ENCODE peak calls at places on chromosomes 6 and 20, in six cellular contexts. One of them, this sample, is unnamed.

GRCh38 chr6:36618366-36619355 is 24.5 kb downstream of the SRSF3 start:
- DNase-seq in IMR-90: no peak
- DNase-seq in H9: no peak
- DNase-seq in astrocyte: no peak
- DNase-seq in PC-9: no peak
- DNase-seq in HCT116: no peak
- DNase-seq in this sample: no peak

GRCh38 chr6:46781478-46782378 is 11.5 kb upstream of the MEP1A start:
- DNase-seq in IMR-90: peak; percentile 50
- DNase-seq in H9: no peak
- DNase-seq in astrocyte: peak; percentile 21
- DNase-seq in PC-9: peak; percentile 34
- DNase-seq in HCT116: peak; percentile 58
- DNase-seq in this sample: peak; percentile 83

GRCh38 chr20:53343433-53343832 is 250.2 kb downstream of the ZNF217 start:
- DNase-seq in IMR-90: no peak
- DNase-seq in H9: no peak
- DNase-seq in astrocyte: no peak
- DNase-seq in PC-9: no peak
- DNase-seq in HCT116: no peak
- DNase-seq in this sample: no peak

GRCh38 chr20:43744121-43744520 is 17.3 kb upstream of the GTSF1L start:
- DNase-seq in IMR-90: peak; percentile 72
- DNase-seq in H9: no peak
- DNase-seq in astrocyte: no peak
- DNase-seq in PC-9: peak; percentile 56
- DNase-seq in HCT116: no peak
- DNase-seq in this sample: peak; percentile 27

GRCh38 chr6:112029045-112029822 is 24.7 kb upstream of the CCN6 start:
- DNase-seq in IMR-90: peak; percentile 74
- DNase-seq in H9: peak; percentile 79
- DNase-seq in astrocyte: no peak
- DNase-seq in PC-9: peak; percentile 45
- DNase-seq in HCT116: peak; percentile 68
- DNase-seq in this sample: peak; percentile 58

GRCh38 chr6:40947876-40948514 is 91.0 kb downstream of the UNC5CL start:
- DNase-seq in IMR-90: peak; percentile 90
- DNase-seq in H9: peak; percentile 36
- DNase-seq in astrocyte: peak; percentile 79
- DNase-seq in PC-9: no peak
- DNase-seq in HCT116: no peak
- DNase-seq in this sample: no peak

GRCh38 chr6:149317656-149318571 is at the start of gene TAB2:
- DNase-seq in IMR-90: no peak
- DNase-seq in H9: no peak
- DNase-seq in astrocyte: no peak
- DNase-seq in PC-9: peak; percentile 11
- DNase-seq in HCT116: no peak
- DNase-seq in this sample: peak; percentile 73

GRCh38 chr6:78505178-78505577 is 362.2 kb upstream of the IRAK1BP1 start:
- DNase-seq in IMR-90: no peak
- DNase-seq in H9: no peak
- DNase-seq in astrocyte: no peak
- DNase-seq in PC-9: no peak
- DNase-seq in HCT116: no peak
- DNase-seq in this sample: no peak

GRCh38 chr6:36685926-36686667 is 7.6 kb downstream of the CDKN1A start:
- DNase-seq in IMR-90: no peak
- DNase-seq in H9: no peak
- DNase-seq in astrocyte: no peak
- DNase-seq in PC-9: no peak
- DNase-seq in HCT116: no peak
- DNase-seq in this sample: no peak

GRCh38 chr6:43699564-43700186 is 12.1 kb upstream of the MRPS18A start:
- DNase-seq in IMR-90: peak; percentile 68
- DNase-seq in H9: no peak
- DNase-seq in astrocyte: no peak
- DNase-seq in PC-9: peak; percentile 57
- DNase-seq in HCT116: no peak
- DNase-seq in this sample: peak; percentile 80

GRCh38 chr6:32692019-32692418 is 25.6 kb upstream of the HLA-DQB1 start:
- DNase-seq in IMR-90: no peak
- DNase-seq in H9: peak; percentile 52
- DNase-seq in astrocyte: no peak
- DNase-seq in PC-9: peak; percentile 18
- DNase-seq in HCT116: peak; percentile 42
- DNase-seq in this sample: peak; percentile 55

GRCh38 chr6:161434921-161435411 is 161.1 kb upstream of the AGPAT4 start:
- DNase-seq in IMR-90: peak; percentile 95
- DNase-seq in H9: no peak
- DNase-seq in astrocyte: peak; percentile 100
- DNase-seq in PC-9: no peak
- DNase-seq in HCT116: no peak
- DNase-seq in this sample: peak; percentile 48

GRCh38 chr20:63236116-63236837 is 572 bp downstream of the BIRC7 start:
- DNase-seq in IMR-90: no peak
- DNase-seq in H9: no peak
- DNase-seq in astrocyte: no peak
- DNase-seq in PC-9: no peak
- DNase-seq in HCT116: no peak
- DNase-seq in this sample: no peak

GRCh38 chr6:128039542-128039941 is 138.7 kb upstream of the THEMIS start:
- DNase-seq in IMR-90: no peak
- DNase-seq in H9: no peak
- DNase-seq in astrocyte: no peak
- DNase-seq in PC-9: no peak
- DNase-seq in HCT116: no peak
- DNase-seq in this sample: no peak

GRCh38 chr20:37542281-37542680 is 14.6 kb upstream of the BLCAP start:
- DNase-seq in IMR-90: peak; percentile 37
- DNase-seq in H9: no peak
- DNase-seq in astrocyte: no peak
- DNase-seq in PC-9: no peak
- DNase-seq in HCT116: no peak
- DNase-seq in this sample: peak; percentile 75

GRCh38 chr6:20584100-20584731 is 50.0 kb downstream of the CDKAL1 start:
- DNase-seq in IMR-90: no peak
- DNase-seq in H9: no peak
- DNase-seq in astrocyte: no peak
- DNase-seq in PC-9: no peak
- DNase-seq in HCT116: no peak
- DNase-seq in this sample: no peak

GRCh38 chr20:7841967-7842301 is 98.3 kb downstream of the HAO1 start:
- DNase-seq in IMR-90: peak; percentile 83
- DNase-seq in H9: no peak
- DNase-seq in astrocyte: peak; percentile 95
- DNase-seq in PC-9: no peak
- DNase-seq in HCT116: no peak
- DNase-seq in this sample: peak; percentile 38

GRCh38 chr6:7932625-7933024 is 22.0 kb upstream of the TXNDC5 start:
- DNase-seq in IMR-90: no peak
- DNase-seq in H9: no peak
- DNase-seq in astrocyte: no peak
- DNase-seq in PC-9: no peak
- DNase-seq in HCT116: no peak
- DNase-seq in this sample: no peak

GRCh38 chr20:32577023-32577422 is 8.1 kb downstream of the NOL4L start:
- DNase-seq in IMR-90: no peak
- DNase-seq in H9: no peak
- DNase-seq in astrocyte: no peak
- DNase-seq in PC-9: no peak
- DNase-seq in HCT116: no peak
- DNase-seq in this sample: no peak

GRCh38 chr6:87730310-87730709 is 28.3 kb upstream of the AKIRIN2 start:
- DNase-seq in IMR-90: peak; percentile 63
- DNase-seq in H9: no peak
- DNase-seq in astrocyte: no peak
- DNase-seq in PC-9: no peak
- DNase-seq in HCT116: no peak
- DNase-seq in this sample: peak; percentile 34

GRCh38 chr6:96015321-96015790 is 418 bp upstream of the FUT9 start:
- DNase-seq in IMR-90: no peak
- DNase-seq in H9: no peak
- DNase-seq in astrocyte: no peak
- DNase-seq in PC-9: peak; percentile 72
- DNase-seq in HCT116: no peak
- DNase-seq in this sample: peak; percentile 39

GRCh38 chr20:53302695-53303094 is 290.9 kb downstream of the ZNF217 start:
- DNase-seq in IMR-90: no peak
- DNase-seq in H9: no peak
- DNase-seq in astrocyte: no peak
- DNase-seq in PC-9: no peak
- DNase-seq in HCT116: no peak
- DNase-seq in this sample: no peak

GRCh38 chr6:42120895-42121865 is 21.2 kb downstream of the C6orf132 start:
- DNase-seq in IMR-90: no peak
- DNase-seq in H9: no peak
- DNase-seq in astrocyte: no peak
- DNase-seq in PC-9: peak; percentile 96
- DNase-seq in HCT116: no peak
- DNase-seq in this sample: no peak

GRCh38 chr6:93104195-93104817 is 315.1 kb downstream of the EPHA7 start:
- DNase-seq in IMR-90: no peak
- DNase-seq in H9: no peak
- DNase-seq in astrocyte: no peak
- DNase-seq in PC-9: no peak
- DNase-seq in HCT116: no peak
- DNase-seq in this sample: peak; percentile 16

GRCh38 chr6:33429745-33430042 is 9.8 kb downstream of the SYNGAP1 start:
- DNase-seq in IMR-90: no peak
- DNase-seq in H9: no peak
- DNase-seq in astrocyte: no peak
- DNase-seq in PC-9: no peak
- DNase-seq in HCT116: no peak
- DNase-seq in this sample: no peak

GRCh38 chr6:108423982-108424695 is 129.3 kb downstream of the AFG1L start:
- DNase-seq in IMR-90: no peak
- DNase-seq in H9: no peak
- DNase-seq in astrocyte: no peak
- DNase-seq in PC-9: no peak
- DNase-seq in HCT116: no peak
- DNase-seq in this sample: no peak

DNA sequence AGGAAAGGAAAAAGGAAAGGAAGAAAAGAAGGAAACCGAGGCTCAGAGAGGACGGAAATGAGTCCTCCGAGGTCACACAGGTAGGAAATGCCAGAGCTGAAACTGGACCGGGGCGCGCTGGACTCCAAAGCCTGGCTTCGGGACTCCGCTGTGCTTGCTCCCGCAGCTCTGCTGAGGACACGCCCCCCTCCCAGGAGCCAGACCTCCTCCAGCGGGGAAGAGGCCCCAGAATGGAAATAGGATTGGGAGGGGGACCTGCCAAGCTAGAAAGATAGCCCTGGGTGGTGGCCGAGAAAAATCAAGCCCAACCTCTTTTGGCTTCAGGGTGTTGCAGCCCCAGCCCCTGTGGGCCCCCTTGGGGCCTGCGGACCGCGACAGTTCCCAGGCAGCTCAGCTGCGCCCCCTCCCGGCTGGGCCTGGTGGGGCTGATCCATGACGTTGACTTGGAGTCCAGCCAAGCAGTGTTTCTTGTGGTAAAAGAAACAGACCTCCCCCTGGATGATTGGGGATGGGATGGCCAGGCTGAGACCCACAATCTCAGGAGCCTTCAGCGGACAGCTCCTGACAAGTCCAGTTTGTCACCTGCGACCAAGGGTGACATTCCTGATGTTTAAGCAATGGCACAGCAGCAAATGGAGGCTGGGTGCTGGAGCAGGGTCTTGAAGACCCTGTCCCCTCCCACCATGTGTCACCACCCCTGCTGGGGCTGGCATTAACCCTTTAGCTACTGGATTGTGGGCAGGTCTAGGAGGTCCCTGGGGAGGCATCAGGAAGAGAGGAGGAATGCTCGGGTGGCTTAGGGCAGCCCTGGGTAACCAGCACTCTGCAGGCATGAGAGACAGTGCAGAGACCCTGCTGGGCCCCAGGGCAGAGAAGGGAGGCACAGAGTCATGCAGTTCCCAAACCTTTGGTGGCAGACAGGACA is 55.4 kb downstream of the RIPOR3 start:
- DNase-seq in IMR-90: peak; percentile 49
- DNase-seq in H9: peak; percentile 94
- DNase-seq in astrocyte: no peak
- DNase-seq in PC-9: peak; percentile 92
- DNase-seq in HCT116: peak; percentile 67
- DNase-seq in this sample: peak; percentile 90
- H3K4me2 ChIP-seq in IMR-90: peak overlapping the region; percentile 77
- H3K4me2 ChIP-seq in H9: no peak overlapping the region
- H3K4me2 ChIP-seq in astrocyte: peak overlapping the region; percentile 46
- H3K4me2 ChIP-seq in PC-9: peak overlapping the region; percentile 70
- H3K4me2 ChIP-seq in HCT116: peak overlapping the region; percentile 85
- H3K4me2 ChIP-seq in this sample: peak overlapping the region; percentile 69

DNA sequence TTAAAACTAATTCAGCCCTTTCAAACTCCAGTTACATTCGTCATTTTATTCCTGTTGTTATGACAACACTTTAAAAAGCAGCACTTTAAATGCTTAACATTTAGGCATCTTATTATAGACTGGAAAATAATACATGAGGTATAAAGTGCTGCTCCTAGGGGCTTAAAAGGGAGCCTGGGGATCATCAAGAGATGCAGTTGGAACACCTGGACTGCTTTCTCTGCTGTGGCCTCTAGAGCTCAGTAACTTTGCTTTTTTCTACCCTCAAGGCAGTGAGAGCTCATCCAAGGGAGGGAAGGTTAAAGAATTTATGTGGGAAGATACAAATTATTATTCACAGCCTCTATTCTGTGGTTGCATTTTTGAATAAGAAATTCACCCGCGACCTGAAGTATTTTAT is 46.8 kb downstream of the RIPOR2 start:
- DNase-seq in IMR-90: no peak
- DNase-seq in H9: no peak
- DNase-seq in astrocyte: no peak
- DNase-seq in PC-9: no peak
- DNase-seq in HCT116: no peak
- DNase-seq in this sample: no peak
- H2AFZ ChIP-seq in IMR-90: no peak overlapping the region
- H2AFZ ChIP-seq in H9: no peak overlapping the region
- H2AFZ ChIP-seq in astrocyte: no peak overlapping the region
- H2AFZ ChIP-seq in PC-9: no peak overlapping the region
- H2AFZ ChIP-seq in HCT116: no peak overlapping the region
- H2AFZ ChIP-seq in this sample: no peak overlapping the region

GRCh38 chr6:51841656-51842055 is 245.8 kb downstream of the PKHD1 start:
- DNase-seq in IMR-90: no peak
- DNase-seq in H9: no peak
- DNase-seq in astrocyte: no peak
- DNase-seq in PC-9: no peak
- DNase-seq in HCT116: no peak
- DNase-seq in this sample: no peak
- H3K4me2 ChIP-seq in IMR-90: no peak overlapping the region
- H3K4me2 ChIP-seq in H9: no peak overlapping the region
- H3K4me2 ChIP-seq in astrocyte: no peak overlapping the region
- H3K4me2 ChIP-seq in PC-9: no peak overlapping the region
- H3K4me2 ChIP-seq in HCT116: no peak overlapping the region
- H3K4me2 ChIP-seq in this sample: no peak overlapping the region

DNA sequence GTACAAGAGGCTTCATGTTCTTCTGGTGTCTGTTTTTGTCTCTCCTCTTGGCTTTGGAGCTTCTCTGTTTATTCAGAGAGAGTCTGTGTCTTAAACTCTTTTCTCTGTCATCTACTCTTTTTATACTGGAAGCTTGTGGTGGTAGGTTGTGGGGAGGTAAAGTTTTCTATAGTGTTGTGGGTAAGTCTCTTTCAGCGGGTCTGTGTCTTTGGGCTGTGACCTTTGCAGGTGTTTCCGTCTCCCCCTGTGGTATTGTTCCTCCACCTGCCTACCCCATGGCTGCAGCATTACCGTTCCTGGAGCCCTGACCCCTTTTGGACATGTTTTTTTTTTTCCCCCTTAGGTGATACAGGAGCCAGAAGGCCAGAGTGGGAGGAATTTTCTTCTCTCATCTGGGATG is 37.9 kb upstream of the FERMT1 start:
- DNase-seq in IMR-90: no peak
- DNase-seq in H9: no peak
- DNase-seq in astrocyte: no peak
- DNase-seq in PC-9: no peak
- DNase-seq in HCT116: no peak
- DNase-seq in this sample: no peak
- H2AFZ ChIP-seq in IMR-90: no peak overlapping the region
- H2AFZ ChIP-seq in H9: no peak overlapping the region
- H2AFZ ChIP-seq in astrocyte: no peak overlapping the region
- H2AFZ ChIP-seq in PC-9: no peak overlapping the region
- H2AFZ ChIP-seq in HCT116: no peak overlapping the region
- H2AFZ ChIP-seq in this sample: no peak overlapping the region

This sample was measured in hepatocyte.